ENCODE peak calls at places on chromosomes 7 and 10, in five cellular contexts. P, J, N, V and A are unnamed samples.

GRCh38 chr7:13880789-13881188 is 108.7 kb downstream of the ETV1 start:
- DNase-seq in J (no peak), N (no peak), P (no peak), V (peak), A (peak)

GRCh38 chr7:7304705-7305475 is 122.5 kb downstream of the C1GALT1 start:
- DNase-seq in V (no peak), N (no peak), J (no peak), P (no peak), A (no peak)

GRCh38 chr10:13414855-13415254 is 66.8 kb upstream of the SEPHS1 start:
- DNase-seq in N (no peak), P (no peak), V (peak), J (no peak), A (peak)

GRCh38 chr10:99394761-99395386 is 35.5 kb downstream of the GOT1 start:
- DNase-seq in P (no peak), J (no peak), V (no peak), N (no peak), A (no peak)

GRCh38 chr7:157011333-157012112 is 1.1 kb upstream of the MNX1 start:
- DNase-seq in J (no peak), N (no peak), P (no peak), V (no peak), A (no peak)

GRCh38 chr10:96176985-96177384 is 46.9 kb downstream of the ZNF518A start:
- DNase-seq in J (no peak), P (no peak), N (no peak), V (no peak), A (no peak)

GRCh38 chr10:14560794-14561765 is 213.6 kb downstream of the FAM107B start:
- DNase-seq in P (peak), J (no peak), V (no peak), N (no peak), A (no peak)

GRCh38 chr10:47366731-47367460 is 17.2 kb downstream of the ZNF488 start:
- DNase-seq in J (no peak), N (no peak), P (no peak), V (no peak), A (no peak)

GRCh38 chr7:149494738-149495368 is 2.8 kb downstream of the ZNF746 start:
- DNase-seq in N (peak), P (no peak), J (no peak), V (peak), A (peak)

GRCh38 chr7:40219917-40220316 is 85.1 kb downstream of the SUGCT start:
- DNase-seq in N (no peak), J (no peak), V (peak), P (no peak), A (peak)

GRCh38 chr7:71775648-71776047 is 636.5 kb downstream of the CALN1 start:
- DNase-seq in P (no peak), N (no peak), V (no peak), J (no peak), A (no peak)

GRCh38 chr10:6815346-6815745 is 235.3 kb upstream of the PRKCQ start:
- DNase-seq in J (no peak), P (no peak), N (no peak), V (peak), A (no peak)

GRCh38 chr7:69801729-69802688 is 203.7 kb downstream of the AUTS2 start:
- DNase-seq in J (no peak), N (no peak), V (no peak), P (no peak), A (no peak)

GRCh38 chr10:30832727-30833624 is 198.7 kb downstream of the ZNF438 start:
- DNase-seq in V (no peak), P (no peak), J (no peak), N (no peak), A (no peak)

GRCh38 chr7:85733163-85733915 is 546.5 kb upstream of the SEMA3D start:
- DNase-seq in P (no peak), N (peak), J (no peak), V (peak), A (peak)

GRCh38 chr7:51314726-51315125 is 1.9 kb downstream of the COBL start:
- DNase-seq in V (no peak), J (no peak), N (no peak), P (no peak), A (no peak)

GRCh38 chr10:2839081-2839725 is 228.1 kb upstream of the PFKP start:
- DNase-seq in P (no peak), J (peak), V (no peak), N (peak), A (peak)

DNA sequence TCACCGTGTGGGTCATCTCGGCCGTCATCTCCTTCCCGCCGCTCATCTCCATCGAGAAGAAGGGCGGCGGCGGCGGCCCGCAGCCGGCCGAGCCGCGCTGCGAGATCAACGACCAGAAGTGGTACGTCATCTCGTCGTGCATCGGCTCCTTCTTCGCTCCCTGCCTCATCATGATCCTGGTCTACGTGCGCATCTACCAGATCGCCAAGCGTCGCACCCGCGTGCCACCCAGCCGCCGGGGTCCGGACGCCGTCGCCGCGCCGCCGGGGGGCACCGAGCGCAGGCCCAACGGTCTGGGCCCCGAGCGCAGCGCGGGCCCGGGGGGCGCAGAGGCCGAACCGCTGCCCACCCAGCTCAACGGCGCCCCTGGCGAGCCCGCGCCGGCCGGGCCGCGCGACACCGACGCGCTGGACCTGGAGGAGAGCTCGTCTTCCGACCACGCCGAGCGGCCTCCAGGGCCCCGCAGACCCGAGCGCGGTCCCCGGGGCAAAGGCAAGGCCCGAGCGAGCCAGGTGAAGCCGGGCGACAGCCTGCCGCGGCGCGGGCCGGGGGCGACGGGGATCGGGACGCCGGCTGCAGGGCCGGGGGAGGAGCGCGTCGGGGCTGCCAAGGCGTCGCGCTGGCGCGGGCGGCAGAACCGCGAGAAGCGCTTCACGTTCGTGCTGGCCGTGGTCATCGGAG is 1.8 kb downstream of the ADRA2A start:
- DNase-seq in N (no peak), P (no peak), J (no peak), V (no peak), A (no peak)
- H3K4me3 ChIP-seq in N (no peak), P (no peak), J (no peak), V (no peak), A (no peak)

DNA sequence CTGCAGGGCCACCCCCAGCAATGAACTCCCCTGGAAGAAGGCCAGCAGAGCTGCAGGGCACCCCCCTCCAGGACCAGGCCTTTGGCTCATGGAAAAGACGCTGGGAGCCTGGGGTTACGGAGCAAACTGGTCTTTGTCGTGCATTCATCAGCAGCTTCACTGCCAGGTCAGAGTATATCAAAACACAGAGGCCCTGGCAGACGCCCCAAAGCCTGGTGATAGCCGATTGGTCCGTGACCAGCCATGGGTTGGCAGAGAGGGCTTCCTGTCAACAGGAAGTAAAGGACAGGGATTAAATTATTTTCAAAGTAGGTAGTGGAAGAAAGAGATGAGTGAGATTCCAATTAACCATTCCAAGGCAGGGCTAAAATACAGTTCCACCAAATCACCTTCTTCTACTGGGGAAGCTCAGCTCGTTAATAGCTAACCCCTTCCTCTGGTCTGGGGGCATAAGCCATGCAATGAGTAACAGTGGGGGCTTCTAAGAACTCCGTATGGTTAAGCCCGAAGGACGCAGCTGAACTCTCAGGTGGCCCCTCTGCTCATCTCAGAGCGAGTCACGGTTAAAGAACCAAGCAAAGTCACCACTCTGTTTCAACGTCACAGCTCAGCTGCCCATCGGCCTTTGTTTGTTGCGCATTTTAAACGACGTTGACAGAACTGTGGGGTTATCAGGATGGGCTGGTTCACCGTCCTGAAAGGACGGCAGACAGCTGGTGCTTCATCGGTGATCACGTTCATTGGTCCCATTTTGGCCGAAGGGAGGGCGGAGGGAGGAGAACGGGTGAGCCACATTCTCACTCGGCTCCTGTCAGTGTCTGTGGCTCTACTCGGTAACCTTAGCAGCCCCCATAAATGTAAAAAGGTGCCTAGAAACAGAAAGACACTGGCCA is 8.8 kb downstream of the PRKAG2 start:
- DNase-seq in V (no peak), P (peak), N (no peak), J (no peak), A (no peak)
- H3K4me3 ChIP-seq in V (no peak), P (no peak), N (peak), J (no peak), A (no peak)

GRCh38 chr7:29807179-29807841 is 1.0 kb downstream of the WIPF3 start:
- DNase-seq in J (peak), V (peak), N (no peak), P (no peak), A (no peak)
- H3K4me3 ChIP-seq in J (peak), V (no peak), N (peak), P (no peak), A (no peak)

GRCh38 chr7:2524808-2525140 is 5.2 kb downstream of the LFNG start:
- DNase-seq in V (no peak), N (no peak), P (no peak), J (peak), A (no peak)
- H3K4me3 ChIP-seq in V (no peak), N (no peak), P (no peak), J (no peak), A (no peak)

GRCh38 chr7:92056276-92056675 is 78.0 kb downstream of the CYP51A1 start:
- DNase-seq in V (no peak), N (no peak), P (no peak), J (no peak), A (no peak)

GRCh38 chr7:92061154-92061553 is 73.1 kb downstream of the CYP51A1 start:
- DNase-seq in N (no peak), V (no peak), P (no peak), J (no peak), A (no peak)

GRCh38 chr7:92057375-92057774 is 76.9 kb downstream of the CYP51A1 start:
- DNase-seq in J (no peak), P (no peak), V (no peak), N (no peak), A (no peak)

GRCh38 chr7:92058040-92058439 is 76.2 kb downstream of the CYP51A1 start:
- DNase-seq in P (no peak), N (no peak), J (no peak), V (no peak), A (no peak)

DNA sequence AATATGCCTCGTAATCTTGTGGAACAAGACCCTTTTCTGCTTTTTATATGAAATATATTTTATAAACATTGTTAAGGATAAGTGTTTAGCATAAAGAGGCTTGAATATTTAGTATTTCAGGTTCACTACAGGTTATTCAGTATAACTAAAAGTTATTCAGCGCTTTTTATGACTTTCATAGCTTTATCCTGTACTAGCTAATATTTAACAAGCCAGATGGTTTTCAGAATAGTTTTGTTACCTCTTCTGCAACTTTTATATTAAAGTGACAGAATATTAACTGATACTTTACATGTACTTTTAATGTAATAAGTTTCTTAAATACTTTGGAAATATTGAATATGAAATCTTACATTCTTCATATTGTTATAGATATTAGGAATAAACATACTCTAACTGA is 75.4 kb downstream of the CYP51A1 start:
- DNase-seq in V (no peak), J (no peak), P (no peak), N (no peak), A (no peak)
- H3K4me3 ChIP-seq in V (no peak), J (no peak), P (no peak), N (no peak), A (no peak)

GRCh38 chr10:104639595-104640338 is 1.3 kb upstream of the SORCS3 start:
- DNase-seq in P (no peak), J (peak), N (no peak), V (peak), A (no peak)

GRCh38 chr10:104638861-104639594 is 2.1 kb upstream of the SORCS3 start:
- DNase-seq in V (peak), J (peak), P (no peak), N (no peak), A (no peak)

GRCh38 chr10:104642001-104642270 is 846 bp downstream of the SORCS3 start:
- DNase-seq in J (peak), N (no peak), V (peak), P (no peak), A (no peak)

GRCh38 chr10:104641150-104642000 is at the start of gene SORCS3:
- DNase-seq in J (peak), P (no peak), N (no peak), V (peak), A (no peak)

GRCh38 chr10:104640339-104641149 is 546 bp upstream of the SORCS3 start:
- DNase-seq in V (peak), P (no peak), N (no peak), J (peak), A (no peak)
- H3K4me3 ChIP-seq in V (no peak), P (no peak), N (peak), J (peak), A (no peak)

DNA sequence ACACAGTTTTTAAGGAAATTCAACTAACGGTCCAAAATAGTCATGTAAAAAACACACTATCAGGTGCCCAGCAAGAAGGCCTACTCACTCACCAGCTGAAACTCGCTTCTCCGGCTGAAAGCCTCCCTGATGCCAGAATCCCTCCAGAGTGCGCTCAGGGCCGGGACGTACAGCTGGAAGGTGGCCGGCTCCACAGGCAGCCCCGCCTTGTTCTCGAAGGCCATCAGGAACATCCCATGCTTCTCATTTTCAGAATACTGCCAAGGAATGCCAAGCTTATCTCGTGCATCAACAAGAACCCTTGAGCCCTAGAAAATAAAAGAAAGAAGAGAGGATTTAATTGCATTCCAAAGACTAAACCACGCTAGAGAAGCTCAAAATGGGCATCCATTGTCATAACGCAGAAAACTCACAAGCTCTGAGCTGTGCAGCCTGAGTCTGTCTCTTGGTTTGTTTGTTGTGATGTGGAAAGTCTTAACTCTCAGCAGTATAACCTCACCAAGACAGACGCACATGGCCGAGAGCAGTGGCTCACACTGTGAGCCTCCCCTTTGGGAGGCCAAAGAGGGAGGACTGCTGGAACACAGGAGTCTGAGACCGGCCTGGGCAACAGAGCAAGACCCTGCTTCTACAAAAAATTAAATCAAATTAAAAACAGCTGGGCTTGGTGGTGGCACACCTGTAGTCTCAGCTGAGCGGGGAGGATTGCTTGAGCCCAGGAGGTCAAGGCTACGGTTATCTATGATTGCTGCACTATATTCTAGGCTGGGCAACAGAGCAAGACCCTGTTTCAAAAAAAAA is 49.1 kb downstream of the GNA12 start:
- DNase-seq in P (no peak), V (no peak), J (no peak), N (no peak), A (no peak)
- H3K4me3 ChIP-seq in P (no peak), V (no peak), J (no peak), N (no peak), A (no peak)

GRCh38 chr7:77425151-77426051 is 9.3 kb upstream of the GSAP start:
- DNase-seq in N (no peak), P (no peak), V (peak), J (peak), A (peak)
- H3K4me3 ChIP-seq in N (no peak), P (no peak), V (peak), J (peak), A (peak)